ENCODE peak calls at places on chromosomes 12 and 14, in five cellular contexts. B is A549, Y is GM23338, S is GM12878, W is K562. D is an unnamed sample.
A peak's percentile ranks its signal among the peaks of the same experiment; 100 is the strongest.

GRCh38 chr14:106879241-106879640 is 1352.9 kb downstream of the TMEM121 start:
- DNase-seq in B (peak; percentile 23), Y (peak; percentile 6), S (no peak), W (peak; percentile 27), D (peak; percentile 65)

GRCh38 chr12:24561411-24561871 is 387.5 kb downstream of the BCAT1 start:
- DNase-seq in B (peak; percentile 10), Y (peak; percentile 76), S (no peak), W (no peak), D (no peak)

GRCh38 chr14:74636424-74637183 is 24.6 kb upstream of the LTBP2 start:
- DNase-seq in B (no peak), Y (no peak), S (no peak), W (no peak), D (no peak)

GRCh38 chr12:17438141-17438540 is 651.9 kb downstream of the RERGL start:
- DNase-seq in B (no peak), Y (no peak), S (no peak), W (no peak), D (no peak)

GRCh38 chr14:44803239-44803905 is 158.4 kb downstream of the KLHL28 start:
- DNase-seq in B (peak; percentile 26), Y (peak; percentile 76), S (peak; percentile 8), W (peak; percentile 22), D (peak; percentile 35)

GRCh38 chr12:87603727-87604126 is 425.5 kb downstream of the C12orf50 start:
- DNase-seq in B (no peak), Y (no peak), S (no peak), W (no peak), D (no peak)

GRCh38 chr14:80609055-80609454 is 332.5 kb downstream of the CEP128 start:
- DNase-seq in B (no peak), Y (no peak), S (no peak), W (no peak), D (no peak)

GRCh38 chr14:32980178-32980886 is 41.7 kb downstream of the NPAS3 start:
- DNase-seq in B (no peak), Y (no peak), S (no peak), W (no peak), D (no peak)

GRCh38 chr12:41277019-41277770 is 89.1 kb downstream of the PDZRN4 start:
- DNase-seq in B (peak; percentile 34), Y (peak; percentile 65), S (no peak), W (peak; percentile 27), D (peak; percentile 26)

GRCh38 chr14:68757618-68758081 is 35.2 kb downstream of the ZFP36L1 start:
- DNase-seq in B (no peak), Y (no peak), S (no peak), W (peak; percentile 34), D (peak; percentile 39)

GRCh38 chr14:99936056-99936455 is 129.2 kb upstream of the EVL start:
- DNase-seq in B (no peak), Y (no peak), S (no peak), W (no peak), D (no peak)

GRCh38 chr12:104624529-104624928 is 167.8 kb downstream of the CHST11 start:
- DNase-seq in B (no peak), Y (no peak), S (no peak), W (no peak), D (no peak)

GRCh38 chr14:98622208-98623051 is 649.6 kb downstream of the BCL11B start:
- DNase-seq in B (no peak), Y (no peak), S (no peak), W (no peak), D (no peak)

GRCh38 chr12:56679834-56680575 is 8.1 kb downstream of the PTGES3 start:
- DNase-seq in B (no peak), Y (no peak), S (no peak), W (no peak), D (no peak)

GRCh38 chr12:56682323-56682722 is 5.8 kb downstream of the PTGES3 start:
- DNase-seq in B (no peak), Y (no peak), S (no peak), W (no peak), D (no peak)

GRCh38 chr12:56678852-56679251 is 9.2 kb downstream of the PTGES3 start:
- DNase-seq in B (no peak), Y (no peak), S (no peak), W (no peak), D (no peak)

GRCh38 chr12:56676851-56677601 is 11.1 kb downstream of the PTGES3 start:
- DNase-seq in B (no peak), Y (no peak), S (no peak), W (no peak), D (no peak)

GRCh38 chr12:56677680-56678079 is 10.4 kb downstream of the PTGES3 start:
- DNase-seq in B (no peak), Y (no peak), S (no peak), W (no peak), D (no peak)
- H3K27ac ChIP-seq in B (no peak overlapping the region), Y (peak overlapping the region; percentile 35), S (peak overlapping the region; percentile 52), W (peak overlapping the region; percentile 3), D (no peak overlapping the region)

GRCh38 chr12:50200507-50201273 is 33.5 kb upstream of the CERS5 start:
- DNase-seq in B (no peak), Y (no peak), S (no peak), W (no peak), D (no peak)
- TF ChIP-seq JUNB in B (no peak), Y (no peak), S (no peak), W (no peak), D (no peak)

DNA sequence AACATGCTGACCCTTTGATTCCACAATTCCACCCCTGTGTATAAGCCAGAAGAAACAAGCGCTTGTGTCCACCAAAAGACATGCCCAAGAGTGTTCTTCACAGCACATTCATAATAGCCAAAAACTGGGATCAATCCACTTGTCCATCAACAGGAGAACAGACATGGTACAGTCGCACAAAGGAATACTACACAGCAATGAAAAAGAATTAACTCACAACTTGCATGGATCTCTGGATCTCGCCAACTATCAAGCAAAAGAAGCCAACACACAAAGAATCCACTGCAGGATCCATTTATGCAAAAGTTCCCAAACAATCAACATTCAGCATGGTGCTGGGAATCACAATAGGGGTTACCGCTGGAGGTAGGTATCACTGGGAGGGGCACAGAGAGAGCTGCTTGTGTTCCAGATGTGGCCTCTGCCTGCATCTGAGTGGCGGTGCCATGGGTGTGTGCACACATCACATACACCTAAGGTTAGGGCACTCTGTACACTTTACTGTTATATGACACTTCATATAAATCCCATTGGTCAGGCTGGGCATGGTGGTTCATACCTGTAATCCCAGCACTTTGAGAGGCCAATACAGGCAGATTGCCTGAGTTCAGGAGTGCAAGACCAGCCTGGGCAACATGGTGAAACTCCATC is 30.9 kb downstream of the CLMN start:
- DNase-seq in B (no peak), Y (no peak), S (no peak), W (no peak), D (no peak)
- H3K27ac ChIP-seq in B (no peak overlapping the region), Y (no peak overlapping the region), S (no peak overlapping the region), W (no peak overlapping the region), D (no peak overlapping the region)

GRCh38 chr12:64569923-64570595 is 40.2 kb upstream of the RASSF3 start:
- DNase-seq in B (no peak), Y (no peak), S (no peak), W (no peak), D (no peak)
- TF ChIP-seq JUNB in B (no peak), Y (no peak), S (no peak), W (no peak), D (no peak)

GRCh38 chr14:50823763-50824636 is 7.0 kb downstream of the NIN start:
- DNase-seq in B (no peak), Y (peak; percentile 23), S (peak; percentile 85), W (no peak), D (no peak)
- H3K27ac ChIP-seq in B (no peak overlapping the region), Y (no peak overlapping the region), S (peak overlapping the region; percentile 88), W (no peak overlapping the region), D (no peak overlapping the region)

GRCh38 chr12:94458882-94459772 is 540 bp downstream of the CEP83 start:
- DNase-seq in B (peak; percentile 13), Y (peak; percentile 40), S (no peak), W (peak; percentile 8), D (peak; percentile 17)
- TF ChIP-seq JUNB in B (no peak), Y (no peak), S (no peak), W (no peak), D (no peak)

GRCh38 chr14:90510208-90510607 is 113.4 kb downstream of the CALM1 start:
- DNase-seq in B (no peak), Y (peak; percentile 57), S (no peak), W (no peak), D (no peak)
- H3K27ac ChIP-seq in B (no peak overlapping the region), Y (no peak overlapping the region), S (no peak overlapping the region), W (no peak overlapping the region), D (no peak overlapping the region)

D was measured in HepG2.